ENCODE peak calls at places on chromosomes 16 and 17, in four cellular contexts. K, W, N and X are unnamed samples.
A peak's percentile ranks its signal among the peaks of the same experiment; 100 is the strongest.

GRCh38 chr16:88790312-88791150 is 5.5 kb upstream of the PIEZO1 start:
- DNase-seq in K (no peak), W (no peak), N (no peak), X (no peak)

GRCh38 chr17:83012873-83013778 is 66.3 kb upstream of the METRNL start:
- DNase-seq in K (no peak), W (no peak), N (no peak), X (no peak)

GRCh38 chr16:30459456-30459855 is 13.1 kb upstream of the ITGAL start:
- DNase-seq in K (no peak), W (no peak), N (no peak), X (no peak)

GRCh38 chr16:31149894-31150890 is at the start of gene PRSS36:
- DNase-seq in K (no peak), W (no peak), N (no peak), X (no peak)

GRCh38 chr17:79874329-79874981 is 35.2 kb upstream of the CBX4 start:
- DNase-seq in K (no peak), W (no peak), N (peak; percentile 45), X (no peak)

GRCh38 chr17:79925242-79925957 is 86.2 kb upstream of the CBX4 start:
- DNase-seq in K (no peak), W (no peak), N (no peak), X (peak; percentile 90)

GRCh38 chr16:29662729-29663019 is 373 bp upstream of the SPN start:
- DNase-seq in K (no peak), W (no peak), N (no peak), X (no peak)

GRCh38 chr16:15539197-15539596 is 103.8 kb downstream of the MARF1 start:
- DNase-seq in K (no peak), W (no peak), N (peak; percentile 41), X (no peak)

GRCh38 chr16:69469807-69470561 is 45.6 kb downstream of the CYB5B start:
- DNase-seq in K (no peak), W (no peak), N (no peak), X (no peak)

GRCh38 chr17:48500435-48501426 is 30.1 kb downstream of the HOXB1 start:
- DNase-seq in K (no peak), W (no peak), N (peak; percentile 95), X (no peak)

GRCh38 chr16:85824161-85825135 is 25.0 kb downstream of the COX4I1 start:
- DNase-seq in K (no peak), W (no peak), N (no peak), X (no peak)

GRCh38 chr17:20125724-20126123 is 116.6 kb downstream of the SPECC1 start:
- DNase-seq in K (no peak), W (no peak), N (no peak), X (peak; percentile 63)

GRCh38 chr17:67500677-67501300 is 123.7 kb downstream of the PITPNC1 start:
- DNase-seq in K (no peak), W (no peak), N (no peak), X (no peak)

GRCh38 chr17:63222655-63223054 is 223.5 kb downstream of the CYB561 start:
- DNase-seq in K (no peak), W (no peak), N (no peak), X (no peak)

GRCh38 chr17:5499790-5500189 is 13.4 kb downstream of the MIS12 start:
- DNase-seq in K (no peak), W (no peak), N (peak; percentile 59), X (no peak)

GRCh38 chr16:79169239-79169638 is 431.3 kb downstream of the MAF start:
- DNase-seq in K (no peak), W (no peak), N (no peak), X (no peak)

GRCh38 chr17:21397341-21398050 is 21.3 kb downstream of the KCNJ12 start:
- DNase-seq in K (peak; percentile 20), W (no peak), N (peak; percentile 61), X (no peak)

GRCh38 chr17:48234922-48235321 is 127.4 kb downstream of the SNX11 start:
- DNase-seq in K (no peak), W (no peak), N (no peak), X (no peak)

GRCh38 chr17:14731591-14731990 is 430.7 kb downstream of the HS3ST3B1 start:
- DNase-seq in K (no peak), W (no peak), N (no peak), X (no peak)

GRCh38 chr16:549544-550263 is 10.5 kb upstream of the PRR35 start:
- DNase-seq in K (no peak), W (no peak), N (no peak), X (no peak)

GRCh38 chr17:78302478-78302877 is 57.4 kb downstream of the SOCS3 start:
- DNase-seq in K (no peak), W (no peak), N (no peak), X (no peak)

GRCh38 chr17:68533887-68534700 is 21.9 kb downstream of the PRKAR1A start:
- DNase-seq in K (no peak), W (no peak), N (no peak), X (no peak)

GRCh38 chr16:84730406-84731106 is 30.8 kb downstream of the USP10 start:
- DNase-seq in K (peak; percentile 68), W (no peak), N (peak; percentile 53), X (no peak)

GRCh38 chr16:85615852-85616607 is 2.9 kb downstream of the GSE1 start:
- DNase-seq in K (peak; percentile 81), W (peak; percentile 74), N (peak; percentile 87), X (peak; percentile 92)

GRCh38 chr17:62093188-62094155 is 28.4 kb upstream of the MED13 start:
- DNase-seq in K (no peak), W (no peak), N (no peak), X (no peak)

GRCh38 chr17:3803308-3803640 is 2.3 kb upstream of the ITGAE start:
- DNase-seq in K (no peak), W (no peak), N (no peak), X (no peak)

GRCh38 chr16:65598626-65599025 is 476.8 kb upstream of the CDH11 start:
- DNase-seq in K (no peak), W (no peak), N (no peak), X (no peak)

DNA sequence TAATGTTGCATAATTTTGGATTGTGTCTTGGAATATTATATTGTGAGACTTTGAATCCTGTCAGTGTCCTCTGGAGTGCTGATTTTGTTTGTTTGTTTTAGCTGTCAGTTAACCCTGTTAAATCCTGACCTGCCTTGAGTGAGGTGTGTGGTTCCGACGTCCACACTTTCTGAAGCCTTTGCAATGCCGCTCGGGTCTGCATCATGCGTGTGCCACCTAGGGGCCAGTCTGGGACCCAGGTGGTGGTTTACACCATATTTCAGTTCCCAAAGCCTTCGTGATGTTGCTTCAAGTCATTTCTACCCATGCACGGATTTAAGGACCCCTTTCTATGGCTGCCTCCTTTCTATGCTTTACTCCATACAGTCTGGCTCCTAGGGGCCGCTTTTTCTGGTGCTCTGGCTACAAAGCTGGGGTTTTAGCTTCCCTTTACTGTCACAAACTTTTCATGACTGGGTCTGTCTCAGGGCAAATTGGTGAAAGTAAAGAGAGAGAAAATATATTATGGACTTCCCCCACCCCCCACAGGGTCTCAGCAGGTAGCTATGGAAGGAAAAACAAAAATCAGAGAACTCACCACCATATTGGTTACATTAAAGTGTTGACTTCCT is 11.4 kb upstream of the OR4D1 start:
- DNase-seq in K (no peak), W (no peak), N (peak; percentile 34), X (no peak)
- TF ChIP-seq CTCF in K (no peak), W (peak; percentile 62), N (peak; percentile 46), X (peak; percentile 38)

GRCh38 chr17:75244133-75244866 is 17.1 kb downstream of the GGA3 start:
- DNase-seq in K (no peak), W (no peak), N (no peak), X (no peak)
- TF ChIP-seq CTCF in K (no peak), W (no peak), N (no peak), X (no peak)

DNA sequence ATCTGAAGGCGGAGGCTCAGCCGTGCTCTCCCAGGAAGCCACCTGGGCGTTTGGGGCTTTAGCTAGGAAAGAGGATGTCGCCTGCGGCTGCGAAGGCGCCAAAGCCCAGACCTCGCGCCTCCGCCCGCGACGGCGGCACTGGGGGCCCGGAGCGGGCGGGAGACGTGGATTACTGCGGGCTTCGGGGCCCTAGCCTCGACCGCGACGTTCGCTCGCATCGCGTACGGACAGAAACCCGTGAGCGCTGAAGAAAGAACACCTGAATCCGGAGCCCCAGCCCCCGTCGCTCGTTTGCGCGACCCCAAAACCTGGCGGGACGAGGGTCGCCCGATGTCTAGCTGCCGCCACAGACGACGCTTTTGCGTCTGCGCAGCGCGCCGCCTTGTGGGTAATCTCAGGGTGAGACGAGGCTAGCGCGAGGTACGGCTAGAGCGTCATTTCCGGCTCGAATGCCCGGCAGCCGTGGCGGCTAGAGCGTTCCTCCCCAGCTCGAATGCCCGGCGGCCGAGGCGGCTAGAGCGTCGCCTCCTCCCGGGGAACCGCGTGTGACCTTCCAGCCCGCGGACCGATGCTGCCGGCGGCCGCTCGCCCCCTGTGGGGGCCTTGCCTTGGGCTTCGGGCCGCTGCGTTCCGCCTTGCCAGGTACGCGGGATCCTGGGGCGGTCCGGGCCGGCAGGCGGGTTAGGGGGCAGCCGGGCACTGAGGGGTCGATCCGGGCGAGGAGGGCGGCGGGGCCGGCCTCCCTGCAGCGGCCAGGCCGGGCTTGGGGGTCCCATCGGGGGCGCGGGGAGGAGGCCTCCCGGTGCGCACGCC is at the start of gene MRPL12:
- DNase-seq in K (peak; percentile 90), W (peak; percentile 82), N (peak; percentile 98), X (peak; percentile 95)
- TF ChIP-seq CTCF in K (peak; percentile 74), W (peak; percentile 32), N (peak; percentile 6), X (peak; percentile 28)

GRCh38 chr16:67546091-67546501 is 16.2 kb upstream of the CTCF start:
- DNase-seq in K (no peak), W (no peak), N (no peak), X (no peak)

GRCh38 chr16:67548265-67549126 is 13.8 kb upstream of the CTCF start:
- DNase-seq in K (no peak), W (no peak), N (no peak), X (no peak)

GRCh38 chr16:67547423-67548264 is 14.7 kb upstream of the CTCF start:
- DNase-seq in K (no peak), W (no peak), N (no peak), X (no peak)

GRCh38 chr16:67545665-67546024 is 16.7 kb upstream of the CTCF start:
- DNase-seq in K (no peak), W (no peak), N (no peak), X (no peak)

GRCh38 chr16:67546761-67547422 is 15.4 kb upstream of the CTCF start:
- DNase-seq in K (peak; percentile 65), W (peak; percentile 74), N (peak; percentile 81), X (peak; percentile 90)
- TF ChIP-seq CTCF in K (peak; percentile 94), W (peak; percentile 97), N (peak; percentile 90), X (peak; percentile 95)